ENCODE peak calls at places on chromosomes 3 and 15, in eight cellular contexts. One of them, this sample, is unnamed.
A peak's percentile ranks its signal among the peaks of the same experiment; 100 is the strongest.

GRCh38 chr3:16618721-16619120 is 13.5 kb upstream of the DAZL start:
- DNase-seq in fibroblast of the aortic adventitia: peak; percentile 91
- DNase-seq in NCI-H2081: no peak
- DNase-seq in NCI-H510A treated with DMSO at 0.1 percent for 48 hours: no peak
- DNase-seq in HS-27A: peak; percentile 29
- DNase-seq in activated gamma-delta T cell treated with Interleukin-2 at 50 U/mL for 16 hours: no peak
- DNase-seq in T-helper 9 cell: no peak
- DNase-seq in progenitor cell of endocrine pancreas: no peak
- DNase-seq in this sample: no peak

GRCh38 chr15:51195459-51195858 is 100.8 kb upstream of the TNFAIP8L3 start:
- DNase-seq in fibroblast of the aortic adventitia: peak; percentile 38
- DNase-seq in NCI-H2081: no peak
- DNase-seq in NCI-H510A treated with DMSO at 0.1 percent for 48 hours: no peak
- DNase-seq in HS-27A: no peak
- DNase-seq in activated gamma-delta T cell treated with Interleukin-2 at 50 U/mL for 16 hours: no peak
- DNase-seq in T-helper 9 cell: no peak
- DNase-seq in progenitor cell of endocrine pancreas: no peak
- DNase-seq in this sample: no peak

GRCh38 chr15:43370310-43370974 is 401 bp downstream of the ZSCAN29 start:
- DNase-seq in fibroblast of the aortic adventitia: peak; percentile 39
- DNase-seq in NCI-H2081: no peak
- DNase-seq in NCI-H510A treated with DMSO at 0.1 percent for 48 hours: no peak
- DNase-seq in HS-27A: no peak
- DNase-seq in activated gamma-delta T cell treated with Interleukin-2 at 50 U/mL for 16 hours: no peak
- DNase-seq in T-helper 9 cell: peak; percentile 3
- DNase-seq in progenitor cell of endocrine pancreas: peak; percentile 11
- DNase-seq in this sample: no peak

GRCh38 chr3:146421814-146422748 is 47.3 kb downstream of the PLSCR2 start:
- DNase-seq in fibroblast of the aortic adventitia: peak; percentile 69
- DNase-seq in NCI-H2081: no peak
- DNase-seq in NCI-H510A treated with DMSO at 0.1 percent for 48 hours: no peak
- DNase-seq in HS-27A: peak; percentile 39
- DNase-seq in activated gamma-delta T cell treated with Interleukin-2 at 50 U/mL for 16 hours: no peak
- DNase-seq in T-helper 9 cell: no peak
- DNase-seq in progenitor cell of endocrine pancreas: no peak
- DNase-seq in this sample: no peak

GRCh38 chr15:99384992-99385669 is 133.8 kb downstream of the LRRC28 start:
- DNase-seq in fibroblast of the aortic adventitia: peak; percentile 17
- DNase-seq in NCI-H2081: no peak
- DNase-seq in NCI-H510A treated with DMSO at 0.1 percent for 48 hours: no peak
- DNase-seq in HS-27A: no peak
- DNase-seq in activated gamma-delta T cell treated with Interleukin-2 at 50 U/mL for 16 hours: no peak
- DNase-seq in T-helper 9 cell: no peak
- DNase-seq in progenitor cell of endocrine pancreas: no peak
- DNase-seq in this sample: no peak

GRCh38 chr15:39491115-39491916 is 89.6 kb upstream of the THBS1 start:
- DNase-seq in fibroblast of the aortic adventitia: no peak
- DNase-seq in NCI-H2081: no peak
- DNase-seq in NCI-H510A treated with DMSO at 0.1 percent for 48 hours: no peak
- DNase-seq in HS-27A: no peak
- DNase-seq in activated gamma-delta T cell treated with Interleukin-2 at 50 U/mL for 16 hours: no peak
- DNase-seq in T-helper 9 cell: no peak
- DNase-seq in progenitor cell of endocrine pancreas: no peak
- DNase-seq in this sample: no peak

GRCh38 chr3:46558184-46559029 is 7.7 kb downstream of the LRRC2 start:
- DNase-seq in fibroblast of the aortic adventitia: peak; percentile 95
- DNase-seq in NCI-H2081: no peak
- DNase-seq in NCI-H510A treated with DMSO at 0.1 percent for 48 hours: no peak
- DNase-seq in HS-27A: peak; percentile 96
- DNase-seq in activated gamma-delta T cell treated with Interleukin-2 at 50 U/mL for 16 hours: peak; percentile 75
- DNase-seq in T-helper 9 cell: peak; percentile 60
- DNase-seq in progenitor cell of endocrine pancreas: peak; percentile 65
- DNase-seq in this sample: peak; percentile 66

GRCh38 chr3:40504636-40505430 is 1.0 kb upstream of the ZNF620 start:
- DNase-seq in fibroblast of the aortic adventitia: peak; percentile 97
- DNase-seq in NCI-H2081: no peak
- DNase-seq in NCI-H510A treated with DMSO at 0.1 percent for 48 hours: no peak
- DNase-seq in HS-27A: peak; percentile 95
- DNase-seq in activated gamma-delta T cell treated with Interleukin-2 at 50 U/mL for 16 hours: no peak
- DNase-seq in T-helper 9 cell: no peak
- DNase-seq in progenitor cell of endocrine pancreas: no peak
- DNase-seq in this sample: no peak

GRCh38 chr3:129513705-129514104 is 14.7 kb upstream of the RHO start:
- DNase-seq in fibroblast of the aortic adventitia: no peak
- DNase-seq in NCI-H2081: no peak
- DNase-seq in NCI-H510A treated with DMSO at 0.1 percent for 48 hours: no peak
- DNase-seq in HS-27A: no peak
- DNase-seq in activated gamma-delta T cell treated with Interleukin-2 at 50 U/mL for 16 hours: no peak
- DNase-seq in T-helper 9 cell: no peak
- DNase-seq in progenitor cell of endocrine pancreas: no peak
- DNase-seq in this sample: no peak

GRCh38 chr3:152318512-152318911 is 49.8 kb downstream of the MBNL1 start:
- DNase-seq in fibroblast of the aortic adventitia: no peak
- DNase-seq in NCI-H2081: no peak
- DNase-seq in NCI-H510A treated with DMSO at 0.1 percent for 48 hours: no peak
- DNase-seq in HS-27A: no peak
- DNase-seq in activated gamma-delta T cell treated with Interleukin-2 at 50 U/mL for 16 hours: no peak
- DNase-seq in T-helper 9 cell: no peak
- DNase-seq in progenitor cell of endocrine pancreas: no peak
- DNase-seq in this sample: no peak

GRCh38 chr3:102258666-102259227 is 176.1 kb upstream of the ZPLD1 start:
- DNase-seq in fibroblast of the aortic adventitia: no peak
- DNase-seq in NCI-H2081: no peak
- DNase-seq in NCI-H510A treated with DMSO at 0.1 percent for 48 hours: no peak
- DNase-seq in HS-27A: no peak
- DNase-seq in activated gamma-delta T cell treated with Interleukin-2 at 50 U/mL for 16 hours: no peak
- DNase-seq in T-helper 9 cell: no peak
- DNase-seq in progenitor cell of endocrine pancreas: no peak
- DNase-seq in this sample: no peak

GRCh38 chr3:97835761-97836160 is 13.9 kb downstream of the CRYBG3 start:
- DNase-seq in fibroblast of the aortic adventitia: no peak
- DNase-seq in NCI-H2081: peak; percentile 62
- DNase-seq in NCI-H510A treated with DMSO at 0.1 percent for 48 hours: no peak
- DNase-seq in HS-27A: no peak
- DNase-seq in activated gamma-delta T cell treated with Interleukin-2 at 50 U/mL for 16 hours: no peak
- DNase-seq in T-helper 9 cell: no peak
- DNase-seq in progenitor cell of endocrine pancreas: no peak
- DNase-seq in this sample: no peak

GRCh38 chr3:39088456-39088855 is 19.0 kb downstream of the GORASP1 start:
- DNase-seq in fibroblast of the aortic adventitia: no peak
- DNase-seq in NCI-H2081: no peak
- DNase-seq in NCI-H510A treated with DMSO at 0.1 percent for 48 hours: no peak
- DNase-seq in HS-27A: no peak
- DNase-seq in activated gamma-delta T cell treated with Interleukin-2 at 50 U/mL for 16 hours: no peak
- DNase-seq in T-helper 9 cell: no peak
- DNase-seq in progenitor cell of endocrine pancreas: no peak
- DNase-seq in this sample: no peak

GRCh38 chr3:9222049-9222448 is 27.4 kb downstream of the SRGAP3 start:
- DNase-seq in fibroblast of the aortic adventitia: no peak
- DNase-seq in NCI-H2081: no peak
- DNase-seq in NCI-H510A treated with DMSO at 0.1 percent for 48 hours: no peak
- DNase-seq in HS-27A: no peak
- DNase-seq in activated gamma-delta T cell treated with Interleukin-2 at 50 U/mL for 16 hours: no peak
- DNase-seq in T-helper 9 cell: no peak
- DNase-seq in progenitor cell of endocrine pancreas: no peak
- DNase-seq in this sample: no peak

GRCh38 chr15:31805090-31805662 is 225.1 kb upstream of the CHRNA7 start:
- DNase-seq in fibroblast of the aortic adventitia: no peak
- DNase-seq in NCI-H2081: no peak
- DNase-seq in NCI-H510A treated with DMSO at 0.1 percent for 48 hours: no peak
- DNase-seq in HS-27A: no peak
- DNase-seq in activated gamma-delta T cell treated with Interleukin-2 at 50 U/mL for 16 hours: no peak
- DNase-seq in T-helper 9 cell: no peak
- DNase-seq in progenitor cell of endocrine pancreas: no peak
- DNase-seq in this sample: no peak

GRCh38 chr3:50226888-50227389 is 9.1 kb upstream of the GNAI2 start:
- DNase-seq in fibroblast of the aortic adventitia: peak; percentile 43
- DNase-seq in NCI-H2081: peak; percentile 40
- DNase-seq in NCI-H510A treated with DMSO at 0.1 percent for 48 hours: no peak
- DNase-seq in HS-27A: peak; percentile 33
- DNase-seq in activated gamma-delta T cell treated with Interleukin-2 at 50 U/mL for 16 hours: no peak
- DNase-seq in T-helper 9 cell: peak; percentile 30
- DNase-seq in progenitor cell of endocrine pancreas: no peak
- DNase-seq in this sample: peak; percentile 57

GRCh38 chr15:37773111-37773860 is 161.2 kb upstream of the TMCO5A start:
- DNase-seq in fibroblast of the aortic adventitia: peak; percentile 77
- DNase-seq in NCI-H2081: no peak
- DNase-seq in NCI-H510A treated with DMSO at 0.1 percent for 48 hours: no peak
- DNase-seq in HS-27A: peak; percentile 92
- DNase-seq in activated gamma-delta T cell treated with Interleukin-2 at 50 U/mL for 16 hours: no peak
- DNase-seq in T-helper 9 cell: no peak
- DNase-seq in progenitor cell of endocrine pancreas: no peak
- DNase-seq in this sample: no peak

GRCh38 chr3:126961191-126961790 is 21.6 kb upstream of the PLXNA1 start:
- DNase-seq in fibroblast of the aortic adventitia: peak; percentile 89
- DNase-seq in NCI-H2081: no peak
- DNase-seq in NCI-H510A treated with DMSO at 0.1 percent for 48 hours: no peak
- DNase-seq in HS-27A: no peak
- DNase-seq in activated gamma-delta T cell treated with Interleukin-2 at 50 U/mL for 16 hours: no peak
- DNase-seq in T-helper 9 cell: no peak
- DNase-seq in progenitor cell of endocrine pancreas: no peak
- DNase-seq in this sample: no peak

GRCh38 chr3:174986685-174987084 is 127.6 kb downstream of the NAALADL2 start:
- DNase-seq in fibroblast of the aortic adventitia: peak; percentile 63
- DNase-seq in NCI-H2081: no peak
- DNase-seq in NCI-H510A treated with DMSO at 0.1 percent for 48 hours: no peak
- DNase-seq in HS-27A: no peak
- DNase-seq in activated gamma-delta T cell treated with Interleukin-2 at 50 U/mL for 16 hours: no peak
- DNase-seq in T-helper 9 cell: no peak
- DNase-seq in progenitor cell of endocrine pancreas: no peak
- DNase-seq in this sample: no peak

GRCh38 chr3:98784666-98785600 is 21.8 kb downstream of the ST3GAL6 start:
- DNase-seq in fibroblast of the aortic adventitia: peak; percentile 96
- DNase-seq in NCI-H2081: no peak
- DNase-seq in NCI-H510A treated with DMSO at 0.1 percent for 48 hours: no peak
- DNase-seq in HS-27A: peak; percentile 60
- DNase-seq in activated gamma-delta T cell treated with Interleukin-2 at 50 U/mL for 16 hours: no peak
- DNase-seq in T-helper 9 cell: no peak
- DNase-seq in progenitor cell of endocrine pancreas: no peak
- DNase-seq in this sample: no peak

GRCh38 chr15:51089699-51090098 is 5.0 kb downstream of the TNFAIP8L3 start:
- DNase-seq in fibroblast of the aortic adventitia: peak; percentile 73
- DNase-seq in NCI-H2081: no peak
- DNase-seq in NCI-H510A treated with DMSO at 0.1 percent for 48 hours: no peak
- DNase-seq in HS-27A: no peak
- DNase-seq in activated gamma-delta T cell treated with Interleukin-2 at 50 U/mL for 16 hours: no peak
- DNase-seq in T-helper 9 cell: no peak
- DNase-seq in progenitor cell of endocrine pancreas: no peak
- DNase-seq in this sample: no peak

GRCh38 chr3:120496278-120496975 is 45.6 kb upstream of the FSTL1 start:
- DNase-seq in fibroblast of the aortic adventitia: peak; percentile 77
- DNase-seq in NCI-H2081: no peak
- DNase-seq in NCI-H510A treated with DMSO at 0.1 percent for 48 hours: no peak
- DNase-seq in HS-27A: no peak
- DNase-seq in activated gamma-delta T cell treated with Interleukin-2 at 50 U/mL for 16 hours: no peak
- DNase-seq in T-helper 9 cell: no peak
- DNase-seq in progenitor cell of endocrine pancreas: no peak
- DNase-seq in this sample: no peak

GRCh38 chr3:8665407-8665896 is 20.9 kb upstream of the SSUH2 start:
- DNase-seq in fibroblast of the aortic adventitia: no peak
- DNase-seq in NCI-H2081: no peak
- DNase-seq in NCI-H510A treated with DMSO at 0.1 percent for 48 hours: no peak
- DNase-seq in HS-27A: no peak
- DNase-seq in activated gamma-delta T cell treated with Interleukin-2 at 50 U/mL for 16 hours: no peak
- DNase-seq in T-helper 9 cell: no peak
- DNase-seq in progenitor cell of endocrine pancreas: no peak
- DNase-seq in this sample: no peak

GRCh38 chr3:112128843-112129727 is 4.0 kb downstream of the GCSAM start:
- DNase-seq in fibroblast of the aortic adventitia: peak; percentile 21
- DNase-seq in NCI-H2081: no peak
- DNase-seq in NCI-H510A treated with DMSO at 0.1 percent for 48 hours: no peak
- DNase-seq in HS-27A: no peak
- DNase-seq in activated gamma-delta T cell treated with Interleukin-2 at 50 U/mL for 16 hours: peak; percentile 43
- DNase-seq in T-helper 9 cell: peak; percentile 27
- DNase-seq in progenitor cell of endocrine pancreas: no peak
- DNase-seq in this sample: no peak

GRCh38 chr3:98779936-98780335 is 16.8 kb downstream of the ST3GAL6 start:
- DNase-seq in fibroblast of the aortic adventitia: peak; percentile 71
- DNase-seq in NCI-H2081: no peak
- DNase-seq in NCI-H510A treated with DMSO at 0.1 percent for 48 hours: no peak
- DNase-seq in HS-27A: peak; percentile 42
- DNase-seq in activated gamma-delta T cell treated with Interleukin-2 at 50 U/mL for 16 hours: no peak
- DNase-seq in T-helper 9 cell: no peak
- DNase-seq in progenitor cell of endocrine pancreas: no peak
- DNase-seq in this sample: no peak

GRCh38 chr3:123374016-123374415 is 74.9 kb downstream of the ADCY5 start:
- DNase-seq in fibroblast of the aortic adventitia: no peak
- DNase-seq in NCI-H2081: no peak
- DNase-seq in NCI-H510A treated with DMSO at 0.1 percent for 48 hours: no peak
- DNase-seq in HS-27A: no peak
- DNase-seq in activated gamma-delta T cell treated with Interleukin-2 at 50 U/mL for 16 hours: no peak
- DNase-seq in T-helper 9 cell: no peak
- DNase-seq in progenitor cell of endocrine pancreas: no peak
- DNase-seq in this sample: no peak

GRCh38 chr3:157045238-157045860 is 114.6 kb downstream of the CCNL1 start:
- DNase-seq in fibroblast of the aortic adventitia: peak; percentile 24
- DNase-seq in NCI-H2081: no peak
- DNase-seq in NCI-H510A treated with DMSO at 0.1 percent for 48 hours: no peak
- DNase-seq in HS-27A: no peak
- DNase-seq in activated gamma-delta T cell treated with Interleukin-2 at 50 U/mL for 16 hours: no peak
- DNase-seq in T-helper 9 cell: no peak
- DNase-seq in progenitor cell of endocrine pancreas: no peak
- DNase-seq in this sample: no peak

GRCh38 chr3:8837172-8837571 is 67.8 kb upstream of the OXTR start:
- DNase-seq in fibroblast of the aortic adventitia: peak; percentile 53
- DNase-seq in NCI-H2081: no peak
- DNase-seq in NCI-H510A treated with DMSO at 0.1 percent for 48 hours: no peak
- DNase-seq in HS-27A: peak; percentile 69
- DNase-seq in activated gamma-delta T cell treated with Interleukin-2 at 50 U/mL for 16 hours: no peak
- DNase-seq in T-helper 9 cell: no peak
- DNase-seq in progenitor cell of endocrine pancreas: no peak
- DNase-seq in this sample: no peak

GRCh38 chr15:63392355-63393009 is 10.8 kb upstream of the CA12 start:
- DNase-seq in fibroblast of the aortic adventitia: no peak
- DNase-seq in NCI-H2081: no peak
- DNase-seq in NCI-H510A treated with DMSO at 0.1 percent for 48 hours: no peak
- DNase-seq in HS-27A: no peak
- DNase-seq in activated gamma-delta T cell treated with Interleukin-2 at 50 U/mL for 16 hours: no peak
- DNase-seq in T-helper 9 cell: no peak
- DNase-seq in progenitor cell of endocrine pancreas: no peak
- DNase-seq in this sample: no peak

GRCh38 chr3:194852345-194852744 is 166.7 kb downstream of the FAM43A start:
- DNase-seq in fibroblast of the aortic adventitia: no peak
- DNase-seq in NCI-H2081: no peak
- DNase-seq in NCI-H510A treated with DMSO at 0.1 percent for 48 hours: no peak
- DNase-seq in HS-27A: no peak
- DNase-seq in activated gamma-delta T cell treated with Interleukin-2 at 50 U/mL for 16 hours: no peak
- DNase-seq in T-helper 9 cell: no peak
- DNase-seq in progenitor cell of endocrine pancreas: no peak
- DNase-seq in this sample: no peak

GRCh38 chr3:99943931-99944761 is 126.5 kb downstream of the CMSS1 start:
- DNase-seq in fibroblast of the aortic adventitia: peak; percentile 51
- DNase-seq in NCI-H2081: no peak
- DNase-seq in NCI-H510A treated with DMSO at 0.1 percent for 48 hours: no peak
- DNase-seq in HS-27A: no peak
- DNase-seq in activated gamma-delta T cell treated with Interleukin-2 at 50 U/mL for 16 hours: no peak
- DNase-seq in T-helper 9 cell: no peak
- DNase-seq in progenitor cell of endocrine pancreas: no peak
- DNase-seq in this sample: no peak

GRCh38 chr3:136343873-136344281 is 93.7 kb downstream of the PCCB start:
- DNase-seq in fibroblast of the aortic adventitia: peak; percentile 92
- DNase-seq in NCI-H2081: no peak
- DNase-seq in NCI-H510A treated with DMSO at 0.1 percent for 48 hours: peak; percentile 93
- DNase-seq in HS-27A: peak; percentile 92
- DNase-seq in activated gamma-delta T cell treated with Interleukin-2 at 50 U/mL for 16 hours: no peak
- DNase-seq in T-helper 9 cell: no peak
- DNase-seq in progenitor cell of endocrine pancreas: no peak
- DNase-seq in this sample: no peak

GRCh38 chr15:74799843-74800558 is 12.6 kb upstream of the LMAN1L start:
- DNase-seq in fibroblast of the aortic adventitia: peak; percentile 56
- DNase-seq in NCI-H2081: peak; percentile 57
- DNase-seq in NCI-H510A treated with DMSO at 0.1 percent for 48 hours: peak; percentile 30
- DNase-seq in HS-27A: no peak
- DNase-seq in activated gamma-delta T cell treated with Interleukin-2 at 50 U/mL for 16 hours: peak; percentile 85
- DNase-seq in T-helper 9 cell: peak; percentile 84
- DNase-seq in progenitor cell of endocrine pancreas: peak; percentile 60
- DNase-seq in this sample: peak; percentile 87

GRCh38 chr15:37921527-37922385 is 12.7 kb upstream of the TMCO5A start:
- DNase-seq in fibroblast of the aortic adventitia: peak; percentile 5
- DNase-seq in NCI-H2081: no peak
- DNase-seq in NCI-H510A treated with DMSO at 0.1 percent for 48 hours: no peak
- DNase-seq in HS-27A: no peak
- DNase-seq in activated gamma-delta T cell treated with Interleukin-2 at 50 U/mL for 16 hours: no peak
- DNase-seq in T-helper 9 cell: no peak
- DNase-seq in progenitor cell of endocrine pancreas: no peak
- DNase-seq in this sample: no peak

This sample was measured in immature natural killer cell.